ENCODE peak calls at places on chromosomes 13 and 19, in four cellular contexts. M, B, G and D are unnamed samples.

GRCh38 chr19:15812059-15812722 is 3.3 kb downstream of the OR10H1 start:
- DNase-seq in B (peak), M (no peak), G (no peak), D (no peak)

GRCh38 chr19:5686647-5687359 is 3.3 kb upstream of the RPL36 start:
- DNase-seq in B (peak), G (peak), M (peak), D (peak)

GRCh38 chr19:44775676-44776240 is 1.9 kb upstream of the CBLC start:
- DNase-seq in G (no peak), M (no peak), B (no peak), D (no peak)

GRCh38 chr19:39926170-39926755 is 8.2 kb downstream of the FCGBP start:
- DNase-seq in B (no peak), M (no peak), G (no peak), D (no peak)

GRCh38 chr19:7636691-7637373 is at the start of gene STXBP2:
- DNase-seq in M (no peak), B (peak), G (peak), D (no peak)

GRCh38 chr19:375395-376110 is 31.0 kb upstream of the MIER2 start:
- DNase-seq in M (no peak), B (no peak), G (no peak), D (no peak)

GRCh38 chr19:5271145-5271544 is 69.5 kb downstream of the PTPRS start:
- DNase-seq in B (no peak), G (no peak), M (no peak), D (no peak)

GRCh38 chr13:100443998-100444328 is 144.6 kb downstream of the GGACT start:
- DNase-seq in M (no peak), G (no peak), B (no peak), D (no peak)

GRCh38 chr13:113735750-113736149 is 23.3 kb upstream of the TMEM255B start:
- DNase-seq in G (no peak), B (no peak), M (no peak), D (no peak)

GRCh38 chr19:29560313-29561075 is 34.7 kb downstream of the VSTM2B start:
- DNase-seq in G (no peak), M (no peak), B (no peak), D (no peak)

GRCh38 chr13:44373601-44374347 is at the start of gene SERP2:
- DNase-seq in B (no peak), G (peak), M (no peak), D (peak)

GRCh38 chr19:38559428-38560401 is 58.0 kb downstream of the MAP4K1 start:
- DNase-seq in M (no peak), G (no peak), B (peak), D (no peak)

GRCh38 chr13:107650081-107650701 is 565.1 kb downstream of the LIG4 start:
- DNase-seq in G (peak), M (no peak), B (peak), D (peak)

GRCh38 chr13:27264181-27264580 is 6.4 kb upstream of the RASL11A start:
- DNase-seq in G (peak), B (no peak), M (no peak), D (peak)

GRCh38 chr13:85509512-85509911 is 289.7 kb downstream of the SLITRK6 start:
- DNase-seq in B (peak), G (no peak), M (no peak), D (peak)

GRCh38 chr13:45340422-45341033 is 455 bp downstream of the TPT1 start:
- DNase-seq in B (peak), G (peak), M (peak), D (peak)

GRCh38 chr13:110092869-110093268 is 214.1 kb downstream of the COL4A1 start:
- DNase-seq in G (no peak), M (no peak), B (no peak), D (no peak)

GRCh38 chr13:80382576-80382975 is 41.6 kb upstream of the SPRY2 start:
- DNase-seq in M (no peak), B (no peak), G (no peak), D (no peak)

GRCh38 chr19:16457195-16457953 is 14.4 kb downstream of the EPS15L1 start:
- DNase-seq in B (peak), G (peak), M (no peak), D (no peak)

GRCh38 chr19:45403781-45404556 is 900 bp downstream of the PPP1R13L start:
- DNase-seq in M (no peak), G (peak), B (peak), D (peak)

GRCh38 chr13:114161644-114162532 is 17.2 kb upstream of the CFAP97D2 start:
- DNase-seq in G (no peak), M (peak), B (peak), D (no peak)

GRCh38 chr19:3893509-3894179 is 13.2 kb downstream of the ATCAY start:
- DNase-seq in M (no peak), B (no peak), G (no peak), D (no peak)

GRCh38 chr13:109468123-109468522 is 318.3 kb downstream of the IRS2 start:
- DNase-seq in G (peak), M (no peak), B (no peak), D (no peak)

GRCh38 chr19:29636553-29637325 is 28.5 kb upstream of the PLEKHF1 start:
- DNase-seq in B (no peak), M (no peak), G (no peak), D (no peak)

DNA sequence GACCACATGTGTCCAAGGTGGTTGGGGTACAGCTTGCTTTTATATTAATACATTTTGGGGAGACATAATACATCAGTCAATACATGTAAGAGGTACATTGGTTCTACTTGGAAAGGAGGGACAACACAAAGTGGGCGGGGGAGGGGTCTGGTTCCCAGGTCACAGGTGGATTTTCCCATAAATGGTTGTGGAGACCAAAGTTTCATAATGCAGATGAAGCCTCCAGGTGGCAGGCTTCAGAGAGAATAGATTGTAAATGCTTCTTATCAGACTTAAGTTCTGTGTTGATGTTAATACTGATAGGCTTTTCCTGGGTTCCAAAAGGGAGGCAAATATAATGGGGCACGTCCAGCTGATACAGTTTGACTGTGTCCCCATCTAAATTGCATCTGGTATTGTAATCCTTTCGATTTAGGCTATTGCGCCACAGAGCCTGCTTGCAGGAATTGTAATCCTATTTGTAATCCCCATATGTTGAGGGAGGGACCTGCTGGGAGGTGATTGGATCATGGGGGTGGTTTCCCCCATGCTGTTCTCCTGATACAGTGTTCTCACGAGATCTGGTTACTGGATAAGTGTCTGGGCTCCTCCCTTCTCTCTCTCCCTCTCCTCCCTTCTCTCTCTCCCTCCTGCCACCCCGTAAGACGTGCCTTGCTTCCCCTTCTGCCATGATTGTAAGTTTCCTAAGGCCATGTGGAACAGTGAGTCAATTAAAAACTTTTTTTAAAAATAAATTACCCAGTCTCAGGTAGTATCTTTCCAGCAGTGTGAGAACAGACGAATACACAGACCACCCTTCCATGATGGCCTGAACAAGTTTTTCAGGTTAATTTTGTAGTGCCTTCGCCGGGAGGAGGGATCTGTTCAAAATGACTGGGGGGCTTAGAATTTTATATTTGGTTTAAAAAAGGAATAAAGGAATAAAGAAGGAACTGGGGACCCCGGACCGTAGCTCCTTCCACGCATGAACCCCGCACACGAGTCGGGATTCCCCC is 44.9 kb downstream of the ZNF823 start:
- DNase-seq in M (no peak), B (peak), G (peak), D (peak)
- TF ChIP-seq CTCF in M (peak), B (no peak), G (no peak), D (peak)

GRCh38 chr13:50842246-50842645 is 1.2 kb downstream of the DLEU7 start:
- DNase-seq in G (no peak), B (no peak), M (no peak), D (no peak)

GRCh38 chr13:50840327-50840726 is 3.2 kb downstream of the DLEU7 start:
- DNase-seq in B (no peak), G (no peak), M (no peak), D (no peak)

GRCh38 chr13:50842711-50843255 is 709 bp downstream of the DLEU7 start:
- DNase-seq in M (no peak), B (no peak), G (no peak), D (no peak)

GRCh38 chr13:50838031-50838430 is 5.5 kb downstream of the DLEU7 start:
- DNase-seq in B (no peak), M (no peak), G (no peak), D (no peak)

DNA sequence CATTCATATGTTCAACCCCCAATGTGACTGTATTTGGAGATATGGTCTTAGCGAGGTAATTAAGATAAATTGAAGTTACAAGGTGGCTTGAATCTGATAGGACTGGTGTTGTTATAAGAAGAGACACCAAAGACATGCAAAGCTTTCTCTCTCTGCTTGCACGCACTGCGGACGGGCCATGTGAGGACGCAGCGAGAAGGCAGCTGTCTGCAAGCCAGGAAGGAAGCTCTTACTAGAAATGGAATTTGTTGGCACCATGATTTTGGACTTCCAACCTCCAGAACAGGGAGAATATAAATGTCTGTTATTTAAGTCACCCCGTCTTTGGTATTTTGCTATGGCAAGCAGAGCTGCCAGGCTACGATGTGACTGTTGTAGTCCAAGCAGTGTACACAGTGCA is 4.8 kb downstream of the DLEU7 start:
- DNase-seq in G (no peak), M (no peak), B (no peak), D (no peak)
- H3K4me3 ChIP-seq in G (no peak), M (no peak), B (no peak), D (no peak)

GRCh38 chr13:51643114-51643881 is 59.0 kb downstream of the WDFY2 start:
- DNase-seq in G (no peak), M (peak), B (peak), D (peak)
- TF ChIP-seq CTCF in G (no peak), M (no peak), B (no peak), D (no peak)

DNA sequence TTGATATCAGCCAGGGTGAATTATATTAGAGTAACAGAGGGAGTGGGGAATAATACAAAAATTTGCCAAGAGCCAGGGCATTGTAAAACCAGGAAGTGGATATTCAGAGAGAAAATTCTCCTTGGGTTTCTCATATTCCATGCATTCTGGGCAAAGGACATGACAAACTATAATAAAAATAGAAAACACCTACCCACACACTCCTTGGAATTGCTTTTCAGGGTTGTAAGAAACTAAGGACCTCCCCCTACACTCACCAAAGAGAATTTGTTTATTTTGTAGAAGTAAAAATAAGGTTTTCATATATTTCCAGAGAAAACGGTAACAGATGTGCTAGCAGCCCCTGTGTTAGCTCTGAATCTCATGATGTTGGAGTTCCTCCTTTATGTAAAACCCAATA is 649.6 kb downstream of the SLITRK1 start:
- DNase-seq in B (no peak), M (no peak), G (no peak), D (no peak)
- H3K4me3 ChIP-seq in B (no peak), M (no peak), G (no peak), D (no peak)

DNA sequence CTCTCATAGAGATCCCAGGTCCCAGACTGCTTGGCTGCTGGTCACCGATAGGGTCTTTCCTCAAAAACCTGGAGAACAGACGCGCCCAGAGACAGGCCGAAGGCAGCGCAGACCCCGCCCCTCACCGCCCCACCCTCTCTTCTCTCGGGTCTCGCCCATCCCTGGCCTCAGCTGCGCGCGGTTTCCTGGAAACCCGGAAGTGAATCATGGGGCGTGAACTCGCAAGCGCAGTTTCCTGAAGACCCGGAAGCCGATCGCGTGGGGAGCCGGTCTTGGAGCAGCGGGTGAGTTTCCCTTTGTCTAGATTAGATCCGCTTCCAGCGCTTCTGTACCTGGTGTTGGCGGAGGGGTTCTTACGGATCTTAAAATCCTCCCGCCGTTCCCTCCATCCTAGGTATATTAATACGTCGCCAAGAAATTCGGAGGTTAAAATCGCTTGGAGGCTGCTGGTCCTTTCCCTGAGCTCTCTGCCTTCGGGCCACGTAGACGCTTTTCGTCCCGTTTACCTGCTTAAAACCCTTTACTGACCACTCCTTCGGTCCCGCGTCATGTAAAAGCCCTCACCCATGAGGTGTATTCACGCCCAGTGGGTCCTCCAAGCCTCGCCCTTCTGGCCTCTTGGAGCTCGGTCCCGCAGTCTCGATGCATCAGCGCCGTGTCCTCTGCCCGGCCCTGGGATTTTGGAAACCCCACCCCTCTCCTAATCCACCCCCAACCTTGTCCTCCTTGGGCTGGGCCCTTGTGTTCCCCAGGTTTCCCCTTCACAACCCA is at the start of gene ZNF578:
- DNase-seq in M (peak), G (peak), B (peak), D (peak)
- TF ChIP-seq CTCF in M (no peak), G (no peak), B (no peak), D (no peak)

DNA sequence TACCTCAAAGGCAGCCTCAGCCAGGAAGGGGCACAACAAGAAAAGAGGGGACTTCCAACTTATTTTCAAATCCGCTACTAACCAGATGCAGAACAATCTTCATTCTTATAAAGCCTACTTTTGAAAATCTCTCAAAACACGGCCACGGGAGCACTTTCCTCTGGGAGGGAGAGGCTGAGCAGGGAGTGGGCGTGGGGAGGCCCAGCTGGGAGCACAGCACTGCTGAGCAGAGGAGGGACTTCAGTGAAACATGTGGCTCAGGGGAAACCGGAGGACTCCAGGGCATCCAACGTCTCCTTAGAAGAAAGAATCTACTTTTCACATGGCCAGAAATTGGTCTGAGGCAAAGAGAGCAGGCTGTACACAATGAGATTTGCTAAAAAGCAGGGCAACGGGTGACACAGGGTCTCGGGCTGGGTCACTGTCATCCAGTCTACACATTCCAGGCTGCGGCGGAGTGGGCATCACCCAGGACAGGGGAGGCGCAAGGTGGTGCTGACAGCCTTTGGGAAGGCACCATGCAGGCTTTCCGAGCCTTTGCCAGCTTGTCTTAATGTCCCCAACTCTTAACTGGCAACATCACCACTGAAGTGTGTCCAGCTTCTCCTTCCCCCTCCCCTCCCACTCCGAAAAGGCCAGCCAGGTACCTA is 117.1 kb downstream of the STK24 start:
- DNase-seq in M (no peak), G (no peak), B (no peak), D (no peak)
- H3K4me3 ChIP-seq in M (no peak), G (no peak), B (no peak), D (no peak)

GRCh38 chr19:55098716-55099556 is 18.5 kb downstream of the PPP1R12C start:
- DNase-seq in B (no peak), G (no peak), M (peak), D (no peak)
- TF ChIP-seq CTCF in B (no peak), G (no peak), M (no peak), D (peak)

DNA sequence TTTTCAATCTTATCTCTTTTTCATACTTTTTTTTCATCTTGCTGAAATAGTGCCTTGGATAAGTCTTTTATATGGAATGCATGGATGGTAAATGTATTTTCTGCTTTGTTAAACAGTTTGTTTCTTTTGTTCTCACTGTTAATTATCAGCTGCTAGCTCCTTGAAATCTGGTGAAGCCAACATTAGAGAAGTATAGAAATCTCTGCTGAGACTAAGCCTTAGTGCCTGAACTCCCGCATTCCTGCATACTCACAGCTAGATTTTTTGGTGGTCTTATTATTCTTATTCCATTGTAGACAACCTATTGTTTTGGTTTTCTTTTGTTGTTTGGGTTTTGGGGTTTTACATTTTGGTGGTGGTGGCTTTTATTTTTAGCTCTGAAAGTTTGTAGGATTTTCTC is 48.4 kb downstream of the DNAJC15 start:
- DNase-seq in M (no peak), B (no peak), G (no peak), D (no peak)
- H3K4me3 ChIP-seq in M (no peak), B (no peak), G (no peak), D (no peak)